ENCODE peak calls at places on chromosomes 12 and 14, in six cellular contexts. One of them, this sample, is unnamed. For H3K4me1, the result is how much of the 10 kb centered on the place peaks cover.

GRCh38 chr14:71610149-71610548 is 322.1 kb upstream of the RGS6 start:
- DNase-seq in CD4-positive, CD25-positive, alpha-beta regulatory T cell: no peak
- DNase-seq in A673: peak
- DNase-seq in aorta: no peak
- DNase-seq in upper lobe of right lung: no peak
- DNase-seq in body of pancreas: no peak
- DNase-seq in this sample: no peak

GRCh38 chr12:90091809-90092208 is 383.2 kb upstream of the ATP2B1 start:
- DNase-seq in CD4-positive, CD25-positive, alpha-beta regulatory T cell: no peak
- DNase-seq in A673: no peak
- DNase-seq in aorta: no peak
- DNase-seq in upper lobe of right lung: no peak
- DNase-seq in body of pancreas: no peak
- DNase-seq in this sample: no peak

GRCh38 chr12:89108265-89108664 is 244.0 kb downstream of the DUSP6 start:
- DNase-seq in CD4-positive, CD25-positive, alpha-beta regulatory T cell: no peak
- DNase-seq in A673: no peak
- DNase-seq in aorta: no peak
- DNase-seq in upper lobe of right lung: no peak
- DNase-seq in body of pancreas: no peak
- DNase-seq in this sample: no peak

GRCh38 chr12:65965358-65965757 is 141.1 kb downstream of the HMGA2 start:
- DNase-seq in CD4-positive, CD25-positive, alpha-beta regulatory T cell: no peak
- DNase-seq in A673: no peak
- DNase-seq in aorta: no peak
- DNase-seq in upper lobe of right lung: no peak
- DNase-seq in body of pancreas: no peak
- DNase-seq in this sample: no peak

GRCh38 chr14:56135001-56135400 is 16.8 kb downstream of the PELI2 start:
- DNase-seq in CD4-positive, CD25-positive, alpha-beta regulatory T cell: no peak
- DNase-seq in A673: no peak
- DNase-seq in aorta: no peak
- DNase-seq in upper lobe of right lung: peak
- DNase-seq in body of pancreas: peak
- DNase-seq in this sample: no peak

GRCh38 chr12:11824736-11825135 is 175.3 kb downstream of the ETV6 start:
- DNase-seq in CD4-positive, CD25-positive, alpha-beta regulatory T cell: no peak
- DNase-seq in A673: no peak
- DNase-seq in aorta: no peak
- DNase-seq in upper lobe of right lung: no peak
- DNase-seq in body of pancreas: no peak
- DNase-seq in this sample: no peak

GRCh38 chr14:95953111-95953724 is 76.6 kb downstream of the TUNAR start:
- DNase-seq in CD4-positive, CD25-positive, alpha-beta regulatory T cell: no peak
- DNase-seq in A673: peak
- DNase-seq in aorta: no peak
- DNase-seq in upper lobe of right lung: no peak
- DNase-seq in body of pancreas: no peak
- DNase-seq in this sample: peak

GRCh38 chr12:59834659-59835474 is 239.0 kb downstream of the SLC16A7 start:
- DNase-seq in CD4-positive, CD25-positive, alpha-beta regulatory T cell: no peak
- DNase-seq in A673: peak
- DNase-seq in aorta: no peak
- DNase-seq in upper lobe of right lung: no peak
- DNase-seq in body of pancreas: no peak
- DNase-seq in this sample: peak

GRCh38 chr12:106581543-106582263 is 1.1 kb upstream of the RFX4 start:
- DNase-seq in CD4-positive, CD25-positive, alpha-beta regulatory T cell: no peak
- DNase-seq in A673: no peak
- DNase-seq in aorta: peak
- DNase-seq in upper lobe of right lung: no peak
- DNase-seq in body of pancreas: no peak
- DNase-seq in this sample: peak

GRCh38 chr14:34120185-34120977 is 169.5 kb upstream of the EGLN3 start:
- DNase-seq in CD4-positive, CD25-positive, alpha-beta regulatory T cell: no peak
- DNase-seq in A673: no peak
- DNase-seq in aorta: no peak
- DNase-seq in upper lobe of right lung: no peak
- DNase-seq in body of pancreas: no peak
- DNase-seq in this sample: no peak

GRCh38 chr12:88559772-88560171 is 20.5 kb downstream of the KITLG start:
- DNase-seq in CD4-positive, CD25-positive, alpha-beta regulatory T cell: no peak
- DNase-seq in A673: no peak
- DNase-seq in aorta: no peak
- DNase-seq in upper lobe of right lung: no peak
- DNase-seq in body of pancreas: no peak
- DNase-seq in this sample: no peak

GRCh38 chr12:18747960-18748359 is 10.0 kb downstream of the CAPZA3 start:
- DNase-seq in CD4-positive, CD25-positive, alpha-beta regulatory T cell: no peak
- DNase-seq in A673: no peak
- DNase-seq in aorta: no peak
- DNase-seq in upper lobe of right lung: no peak
- DNase-seq in body of pancreas: no peak
- DNase-seq in this sample: peak

GRCh38 chr12:104490221-104490620 is 33.5 kb downstream of the CHST11 start:
- DNase-seq in CD4-positive, CD25-positive, alpha-beta regulatory T cell: no peak
- DNase-seq in A673: no peak
- DNase-seq in aorta: no peak
- DNase-seq in upper lobe of right lung: no peak
- DNase-seq in body of pancreas: peak
- DNase-seq in this sample: no peak

GRCh38 chr14:21534576-21534975 is 8.4 kb upstream of the SALL2 start:
- DNase-seq in CD4-positive, CD25-positive, alpha-beta regulatory T cell: no peak
- DNase-seq in A673: peak
- DNase-seq in aorta: no peak
- DNase-seq in upper lobe of right lung: no peak
- DNase-seq in body of pancreas: no peak
- DNase-seq in this sample: no peak

GRCh38 chr14:31410048-31410654 is 10.2 kb downstream of the HEATR5A start:
- DNase-seq in CD4-positive, CD25-positive, alpha-beta regulatory T cell: no peak
- DNase-seq in A673: no peak
- DNase-seq in aorta: no peak
- DNase-seq in upper lobe of right lung: no peak
- DNase-seq in body of pancreas: no peak
- DNase-seq in this sample: no peak

GRCh38 chr12:30613119-30613830 is 82.4 kb downstream of the IPO8 start:
- DNase-seq in CD4-positive, CD25-positive, alpha-beta regulatory T cell: no peak
- DNase-seq in A673: no peak
- DNase-seq in aorta: no peak
- DNase-seq in upper lobe of right lung: no peak
- DNase-seq in body of pancreas: peak
- DNase-seq in this sample: peak

GRCh38 chr14:34049769-34050168 is 98.9 kb upstream of the EGLN3 start:
- DNase-seq in CD4-positive, CD25-positive, alpha-beta regulatory T cell: no peak
- DNase-seq in A673: no peak
- DNase-seq in aorta: no peak
- DNase-seq in upper lobe of right lung: no peak
- DNase-seq in body of pancreas: no peak
- DNase-seq in this sample: no peak

GRCh38 chr14:72792051-72792788 is 101.7 kb downstream of the DPF3 start:
- DNase-seq in CD4-positive, CD25-positive, alpha-beta regulatory T cell: no peak
- DNase-seq in A673: no peak
- DNase-seq in aorta: peak
- DNase-seq in upper lobe of right lung: no peak
- DNase-seq in body of pancreas: peak
- DNase-seq in this sample: peak

GRCh38 chr12:16393126-16393525 is 45.7 kb downstream of the MGST1 start:
- DNase-seq in CD4-positive, CD25-positive, alpha-beta regulatory T cell: no peak
- DNase-seq in A673: no peak
- DNase-seq in aorta: no peak
- DNase-seq in upper lobe of right lung: no peak
- DNase-seq in body of pancreas: no peak
- DNase-seq in this sample: no peak

GRCh38 chr12:125797421-125798175 is 732.4 kb downstream of the AACS start:
- DNase-seq in CD4-positive, CD25-positive, alpha-beta regulatory T cell: no peak
- DNase-seq in A673: no peak
- DNase-seq in aorta: no peak
- DNase-seq in upper lobe of right lung: no peak
- DNase-seq in body of pancreas: no peak
- DNase-seq in this sample: no peak

GRCh38 chr12:76874491-76875190 is 4.2 kb downstream of the CSRP2 start:
- DNase-seq in CD4-positive, CD25-positive, alpha-beta regulatory T cell: no peak
- DNase-seq in A673: no peak
- DNase-seq in aorta: no peak
- DNase-seq in upper lobe of right lung: no peak
- DNase-seq in body of pancreas: no peak
- DNase-seq in this sample: no peak

GRCh38 chr14:21023817-21024667 is 819 bp downstream of the NDRG2 start:
- DNase-seq in CD4-positive, CD25-positive, alpha-beta regulatory T cell: no peak
- DNase-seq in A673: no peak
- DNase-seq in aorta: no peak
- DNase-seq in upper lobe of right lung: no peak
- DNase-seq in body of pancreas: no peak
- DNase-seq in this sample: no peak

GRCh38 chr12:27005495-27005894 is 8.7 kb downstream of the TM7SF3 start:
- DNase-seq in CD4-positive, CD25-positive, alpha-beta regulatory T cell: no peak
- DNase-seq in A673: no peak
- DNase-seq in aorta: no peak
- DNase-seq in upper lobe of right lung: no peak
- DNase-seq in body of pancreas: no peak
- DNase-seq in this sample: no peak

GRCh38 chr12:28040251-28040650 is 67.7 kb upstream of the PTHLH start:
- DNase-seq in CD4-positive, CD25-positive, alpha-beta regulatory T cell: no peak
- DNase-seq in A673: no peak
- DNase-seq in aorta: no peak
- DNase-seq in upper lobe of right lung: no peak
- DNase-seq in body of pancreas: no peak
- DNase-seq in this sample: no peak

GRCh38 chr12:121038861-121039654 is at the start of gene OASL:
- DNase-seq in CD4-positive, CD25-positive, alpha-beta regulatory T cell: peak
- DNase-seq in A673: no peak
- DNase-seq in aorta: no peak
- DNase-seq in upper lobe of right lung: peak
- DNase-seq in body of pancreas: peak
- DNase-seq in this sample: no peak

GRCh38 chr12:662541-663292 is 528 bp downstream of the NINJ2 start:
- DNase-seq in CD4-positive, CD25-positive, alpha-beta regulatory T cell: no peak
- DNase-seq in A673: no peak
- DNase-seq in aorta: no peak
- DNase-seq in upper lobe of right lung: no peak
- DNase-seq in body of pancreas: no peak
- DNase-seq in this sample: no peak

GRCh38 chr12:86660488-86661171 is 404.4 kb upstream of the MGAT4C start:
- DNase-seq in CD4-positive, CD25-positive, alpha-beta regulatory T cell: no peak
- DNase-seq in A673: peak
- DNase-seq in aorta: no peak
- DNase-seq in upper lobe of right lung: no peak
- DNase-seq in body of pancreas: no peak
- DNase-seq in this sample: no peak

GRCh38 chr12:112001555-112001954 is 11.4 kb downstream of the TMEM116 start:
- DNase-seq in CD4-positive, CD25-positive, alpha-beta regulatory T cell: no peak
- DNase-seq in A673: no peak
- DNase-seq in aorta: no peak
- DNase-seq in upper lobe of right lung: no peak
- DNase-seq in body of pancreas: no peak
- DNase-seq in this sample: peak

DNA sequence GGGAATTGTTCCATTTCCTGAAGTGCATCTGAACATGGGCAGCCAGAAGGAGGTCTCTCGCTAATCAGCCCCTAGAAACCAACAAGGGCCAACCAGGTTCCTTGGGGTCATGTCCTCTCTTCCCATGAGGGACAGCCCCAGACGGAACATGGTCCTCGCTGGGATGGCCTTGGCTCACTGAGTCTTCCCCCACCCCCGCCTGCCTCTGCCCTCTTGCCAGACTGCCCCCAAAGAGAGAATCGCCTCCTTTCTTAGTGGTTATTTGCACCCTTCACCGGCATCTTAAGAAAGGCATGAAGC is 36.4 kb downstream of the CD9 start:
- DNase-seq in CD4-positive, CD25-positive, alpha-beta regulatory T cell: no peak
- DNase-seq in A673: no peak
- DNase-seq in aorta: peak
- DNase-seq in upper lobe of right lung: peak
- DNase-seq in body of pancreas: no peak
- DNase-seq in this sample: no peak
- H3K4me1 ChIP-seq in CD4-positive, CD25-positive, alpha-beta regulatory T cell: under half
- H3K4me1 ChIP-seq in A673: under half
- H3K4me1 ChIP-seq in aorta: under half
- H3K4me1 ChIP-seq in upper lobe of right lung: under half
- H3K4me1 ChIP-seq in body of pancreas: under half
- H3K4me1 ChIP-seq in this sample: under half

DNA sequence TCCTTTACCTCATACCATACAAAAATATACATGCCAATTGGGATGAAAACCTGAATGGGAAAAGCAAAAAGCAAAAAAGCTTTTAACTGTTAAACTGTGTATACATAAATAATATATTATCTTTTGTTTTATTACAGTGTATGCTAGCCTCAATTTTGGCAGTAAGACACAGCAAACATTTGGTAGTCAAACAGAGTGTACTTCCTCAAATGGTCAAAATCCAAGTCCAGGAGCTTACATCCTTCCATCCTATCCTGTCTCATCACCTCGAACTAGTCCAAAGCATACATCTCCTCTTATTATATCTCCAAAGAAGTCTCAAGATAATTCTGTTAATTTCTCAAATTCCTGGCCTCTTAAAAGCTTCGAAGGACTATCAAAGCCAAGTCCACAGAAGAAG is 41.9 kb downstream of the TOGARAM1 start:
- DNase-seq in CD4-positive, CD25-positive, alpha-beta regulatory T cell: no peak
- DNase-seq in A673: no peak
- DNase-seq in aorta: no peak
- DNase-seq in upper lobe of right lung: no peak
- DNase-seq in body of pancreas: no peak
- DNase-seq in this sample: no peak
- H3K27ac ChIP-seq in CD4-positive, CD25-positive, alpha-beta regulatory T cell: no peak
- H3K27ac ChIP-seq in A673: no peak
- H3K27ac ChIP-seq in aorta: no peak
- H3K27ac ChIP-seq in upper lobe of right lung: no peak
- H3K27ac ChIP-seq in body of pancreas: no peak
- H3K27ac ChIP-seq in this sample: no peak

GRCh38 chr14:23181946-23182345 is 1.5 kb downstream of the SLC7A8 start:
- DNase-seq in CD4-positive, CD25-positive, alpha-beta regulatory T cell: no peak
- DNase-seq in A673: no peak
- DNase-seq in aorta: no peak
- DNase-seq in upper lobe of right lung: no peak
- DNase-seq in body of pancreas: no peak
- DNase-seq in this sample: no peak
- H3K4me3 ChIP-seq in CD4-positive, CD25-positive, alpha-beta regulatory T cell: peak
- H3K4me3 ChIP-seq in A673: peak
- H3K4me3 ChIP-seq in aorta: peak
- H3K4me3 ChIP-seq in upper lobe of right lung: peak
- H3K4me3 ChIP-seq in body of pancreas: no peak
- H3K4me3 ChIP-seq in this sample: peak

DNA sequence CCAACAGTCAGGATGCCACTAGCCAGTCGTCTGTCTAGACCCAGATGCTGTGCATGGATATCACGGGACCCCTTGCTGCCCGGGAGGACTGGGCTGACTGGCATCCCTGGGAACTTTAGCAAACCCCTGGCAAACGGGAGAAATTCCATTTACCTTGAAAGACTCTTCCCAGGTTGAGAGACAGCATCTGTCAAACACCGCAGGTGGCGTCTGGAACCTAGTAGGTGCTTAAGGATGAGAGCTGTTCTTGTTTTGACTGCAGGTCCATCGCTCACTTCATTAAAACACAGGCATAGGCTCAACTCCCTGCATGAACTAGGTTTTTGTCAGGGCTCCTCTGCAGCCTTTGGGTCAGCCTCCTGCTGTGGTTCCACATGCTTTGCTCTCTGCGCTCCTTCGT is 546.3 kb downstream of the BCL11B start:
- DNase-seq in CD4-positive, CD25-positive, alpha-beta regulatory T cell: no peak
- DNase-seq in A673: no peak
- DNase-seq in aorta: no peak
- DNase-seq in upper lobe of right lung: no peak
- DNase-seq in body of pancreas: no peak
- DNase-seq in this sample: no peak
- H3K4me1 ChIP-seq in CD4-positive, CD25-positive, alpha-beta regulatory T cell: under half
- H3K4me1 ChIP-seq in A673: under half
- H3K4me1 ChIP-seq in aorta: under half
- H3K4me1 ChIP-seq in upper lobe of right lung: under half
- H3K4me1 ChIP-seq in body of pancreas: under half
- H3K4me1 ChIP-seq in this sample: under half

GRCh38 chr12:51922762-51923505 is 15.6 kb downstream of the ACVRL1 start:
- DNase-seq in CD4-positive, CD25-positive, alpha-beta regulatory T cell: no peak
- DNase-seq in A673: no peak
- DNase-seq in aorta: no peak
- DNase-seq in upper lobe of right lung: no peak
- DNase-seq in body of pancreas: peak
- DNase-seq in this sample: no peak
- H3K27ac ChIP-seq in CD4-positive, CD25-positive, alpha-beta regulatory T cell: no peak
- H3K27ac ChIP-seq in A673: no peak
- H3K27ac ChIP-seq in aorta: no peak
- H3K27ac ChIP-seq in upper lobe of right lung: peak
- H3K27ac ChIP-seq in body of pancreas: peak
- H3K27ac ChIP-seq in this sample: no peak

This sample was measured in cardiac muscle cell.